ENCODE peak calls at places on chromosomes 13 and 19, in five cellular contexts. P is stimulated activated CD8-positive, alpha-beta memory T cell treated with anti-CD3 and anti-CD28 coated beads, Interleukin-4, amount 100 ng/mL, for 24 hours; M is anterior cingulate cortex; J is stimulated activated CD4-positive, alpha-beta T cell treated with anti-CD3 and anti-CD28 coated beads, Interleukin-2, amount 100 ng/mL, for 48 hours; O is NCI-H774. I is an unnamed sample.
A peak's percentile ranks its signal among the peaks of the same experiment; 100 is the strongest.

GRCh38 chr19:2334986-2335846 is 6.7 kb downstream of the SPPL2B start:
- DNase-seq in P (no peak), M (no peak), J (no peak), O (no peak), I (no peak)

GRCh38 chr19:38910488-38910887 is 1.5 kb downstream of the CCER2 start:
- DNase-seq in P (no peak), M (no peak), J (no peak), O (no peak), I (no peak)

GRCh38 chr13:113399755-113400149 is 35.8 kb upstream of the GRTP1 start:
- DNase-seq in P (no peak), M (no peak), J (no peak), O (no peak), I (no peak)

GRCh38 chr13:20182231-20182846 is 10.4 kb downstream of the GJB2 start:
- DNase-seq in P (no peak), M (no peak), J (no peak), O (peak; percentile 34), I (peak; percentile 14)

GRCh38 chr13:26881154-26881553 is 120.6 kb upstream of the GPR12 start:
- DNase-seq in P (no peak), M (no peak), J (no peak), O (no peak), I (no peak)

GRCh38 chr19:4015705-4016402 is 8.3 kb downstream of the PIAS4 start:
- DNase-seq in P (no peak), M (no peak), J (no peak), O (no peak), I (no peak)

GRCh38 chr13:44309771-44310767 is 63.6 kb upstream of the SERP2 start:
- DNase-seq in P (no peak), M (no peak), J (no peak), O (no peak), I (no peak)

GRCh38 chr19:18219911-18220631 is 6.2 kb downstream of the PDE4C start:
- DNase-seq in P (no peak), M (no peak), J (no peak), O (no peak), I (no peak)

GRCh38 chr13:48580886-48581285 is 48.0 kb upstream of the RCBTB2 start:
- DNase-seq in P (no peak), M (no peak), J (no peak), O (no peak), I (no peak)